ENCODE peak calls at places on chromosome 9, in seven cellular contexts. B is COR-L47, Y is GM12878, X is endothelial cell, H is M059J, Q is AG20443, Z is heart right ventricle. M is an unnamed sample.

GRCh38 chr9:90774682-90775081 is 26.9 kb upstream of the SYK start:
- DNase-seq in B (peak; percentile 31), Y (peak; percentile 90), X (no peak), H (no peak), Q (no peak), Z (no peak), M (no peak)

GRCh38 chr9:99288830-99289229 is 66.7 kb downstream of the SEC61B start:
- DNase-seq in B (no peak), Y (no peak), X (no peak), H (no peak), Q (no peak), Z (no peak), M (no peak)

GRCh38 chr9:96009690-96010477 is 134.4 kb downstream of the ERCC6L2 start:
- DNase-seq in B (no peak), Y (no peak), X (no peak), H (peak; percentile 68), Q (no peak), Z (no peak), M (no peak)

GRCh38 chr9:73260506-73260905 is 108.8 kb downstream of the ANXA1 start:
- DNase-seq in B (no peak), Y (no peak), X (no peak), H (no peak), Q (no peak), Z (no peak), M (no peak)

GRCh38 chr9:78541868-78542267 is 244.9 kb downstream of the PSAT1 start:
- DNase-seq in B (no peak), Y (no peak), X (no peak), H (no peak), Q (no peak), Z (no peak), M (no peak)

GRCh38 chr9:21294325-21294724 is 10.8 kb downstream of the IFNA5 start:
- DNase-seq in B (no peak), Y (peak; percentile 15), X (no peak), H (peak; percentile 86), Q (no peak), Z (no peak), M (peak; percentile 86)

GRCh38 chr9:99391937-99392574 is 170.0 kb downstream of the SEC61B start:
- DNase-seq in B (no peak), Y (no peak), X (no peak), H (no peak), Q (no peak), Z (no peak), M (no peak)

GRCh38 chr9:119836036-119836435 is 466.8 kb upstream of the BRINP1 start:
- DNase-seq in B (no peak), Y (no peak), X (no peak), H (no peak), Q (no peak), Z (no peak), M (no peak)

GRCh38 chr9:88536951-88537742 is 2.2 kb downstream of the NXNL2 start:
- DNase-seq in B (no peak), Y (no peak), X (no peak), H (no peak), Q (peak; percentile 33), Z (peak; percentile 27), M (no peak)

GRCh38 chr9:129352157-129352870 is 174.3 kb upstream of the IER5L start:
- DNase-seq in B (no peak), Y (no peak), X (peak; percentile 77), H (no peak), Q (peak; percentile 59), Z (peak; percentile 54), M (no peak)

GRCh38 chr9:73125651-73126050 is 26.0 kb upstream of the ANXA1 start:
- DNase-seq in B (no peak), Y (no peak), X (no peak), H (peak; percentile 42), Q (no peak), Z (no peak), M (no peak)

GRCh38 chr9:3525836-3526165 is at the start of gene RFX3:
- DNase-seq in B (peak; percentile 92), Y (peak; percentile 78), X (peak; percentile 86), H (peak; percentile 98), Q (peak; percentile 95), Z (peak; percentile 92), M (peak; percentile 88)

GRCh38 chr9:78989031-78989658 is 582.6 kb upstream of the TLE4 start:
- DNase-seq in B (no peak), Y (no peak), X (no peak), H (peak; percentile 67), Q (no peak), Z (no peak), M (no peak)

GRCh38 chr9:131233989-131234388 is 42.3 kb downstream of the FAM78A start:
- DNase-seq in B (no peak), Y (no peak), X (no peak), H (no peak), Q (no peak), Z (no peak), M (no peak)

GRCh38 chr9:84136119-84136868 is 155.7 kb downstream of the RMI1 start:
- DNase-seq in B (peak; percentile 52), Y (no peak), X (no peak), H (peak; percentile 90), Q (peak; percentile 51), Z (no peak), M (peak; percentile 76)

GRCh38 chr9:82456621-82457020 is 468.0 kb downstream of the SPATA31D1 start:
- DNase-seq in B (no peak), Y (no peak), X (no peak), H (peak; percentile 69), Q (peak; percentile 52), Z (no peak), M (no peak)

GRCh38 chr9:112477330-112477729 is 9.3 kb upstream of the KIAA1958 start:
- DNase-seq in B (no peak), Y (no peak), X (no peak), H (no peak), Q (no peak), Z (no peak), M (no peak)

GRCh38 chr9:106941901-106942300 is 78.9 kb downstream of the ZNF462 start:
- DNase-seq in B (no peak), Y (no peak), X (no peak), H (no peak), Q (peak; percentile 59), Z (no peak), M (no peak)

GRCh38 chr9:121269030-121269887 is 1.3 kb downstream of the GSN start:
- DNase-seq in B (no peak), Y (no peak), X (no peak), H (peak; percentile 63), Q (peak; percentile 37), Z (no peak), M (peak; percentile 67)

GRCh38 chr9:17004500-17004899 is 130.3 kb upstream of the CNTLN start:
- DNase-seq in B (no peak), Y (no peak), X (no peak), H (peak; percentile 62), Q (no peak), Z (no peak), M (no peak)

GRCh38 chr9:109171926-109172325 is 4.9 kb upstream of the FRRS1L start:
- DNase-seq in B (no peak), Y (no peak), X (no peak), H (peak; percentile 89), Q (peak; percentile 53), Z (no peak), M (no peak)

GRCh38 chr9:33211695-33212393 is 28.1 kb upstream of the SPINK4 start:
- DNase-seq in B (no peak), Y (no peak), X (no peak), H (peak; percentile 47), Q (no peak), Z (no peak), M (peak; percentile 79)

GRCh38 chr9:134217431-134218210 is 53.3 kb upstream of the RNU6ATAC start:
- DNase-seq in B (no peak), Y (no peak), X (no peak), H (peak; percentile 25), Q (no peak), Z (peak; percentile 4), M (peak; percentile 51)

GRCh38 chr9:137550958-137551655 is 572 bp upstream of the MRPL41 start:
- DNase-seq in B (no peak), Y (no peak), X (peak; percentile 66), H (peak; percentile 68), Q (no peak), Z (no peak), M (peak; percentile 66)

GRCh38 chr9:120348951-120349429 is 231.0 kb downstream of the CDK5RAP2 start:
- DNase-seq in B (peak; percentile 54), Y (no peak), X (peak; percentile 59), H (peak; percentile 33), Q (peak; percentile 82), Z (peak; percentile 25), M (peak; percentile 31)

GRCh38 chr9:15482146-15482545 is 28.6 kb downstream of the PSIP1 start:
- DNase-seq in B (no peak), Y (no peak), X (no peak), H (no peak), Q (no peak), Z (no peak), M (no peak)

GRCh38 chr9:135864447-135865049 is 42.8 kb downstream of the CAMSAP1 start:
- DNase-seq in B (peak; percentile 9), Y (no peak), X (peak; percentile 77), H (peak; percentile 47), Q (peak; percentile 85), Z (peak; percentile 71), M (peak; percentile 66)

GRCh38 chr9:97038551-97038908 is 412 bp downstream of the CTSV start:
- DNase-seq in B (no peak), Y (no peak), X (peak; percentile 16), H (no peak), Q (no peak), Z (no peak), M (no peak)

GRCh38 chr9:120668399-120668798 is 45.9 kb downstream of the MEGF9 start:
- DNase-seq in B (peak; percentile 29), Y (no peak), X (no peak), H (peak; percentile 10), Q (no peak), Z (no peak), M (peak; percentile 6)

GRCh38 chr9:78239506-78239905 is 3.6 kb downstream of the CEP78 start:
- DNase-seq in B (no peak), Y (no peak), X (no peak), H (no peak), Q (no peak), Z (no peak), M (peak; percentile 81)

GRCh38 chr9:133775951-133776905 is 38.1 kb upstream of the SARDH start:
- DNase-seq in B (no peak), Y (no peak), X (no peak), H (no peak), Q (no peak), Z (no peak), M (no peak)

GRCh38 chr9:79812507-79813261 is 240.9 kb downstream of the TLE4 start:
- DNase-seq in B (no peak), Y (peak; percentile 55), X (no peak), H (peak; percentile 77), Q (no peak), Z (no peak), M (no peak)

GRCh38 chr9:36470891-36471290 is 70.8 kb upstream of the RNF38 start:
- DNase-seq in B (no peak), Y (peak; percentile 67), X (no peak), H (peak; percentile 76), Q (peak; percentile 84), Z (peak; percentile 58), M (peak; percentile 21)

GRCh38 chr9:84062538-84062937 is 81.9 kb downstream of the RMI1 start:
- DNase-seq in B (no peak), Y (no peak), X (no peak), H (no peak), Q (no peak), Z (peak; percentile 60), M (no peak)

M was measured in HT-29.